ENCODE peak calls at places on chromosome 11, in seven cellular contexts. V is activated T-cell treated with anti-CD3 and anti-CD28 coated beads for 1 hour, N is HL-60, E is caudate nucleus, X is HEK293T, O is small intestine, M is anterior cingulate cortex. K is an unnamed sample.

GRCh38 chr11:103959279-103959930 is 77.0 kb upstream of the DDI1 start:
- DNase-seq in M (no peak), O (no peak), E (no peak), V (no peak), X (no peak), N (no peak), K (no peak)

GRCh38 chr11:72617080-72617744 is 57.0 kb downstream of the PDE2A start:
- DNase-seq in V (no peak), N (no peak), M (no peak), E (no peak), X (no peak), O (no peak), K (no peak)

GRCh38 chr11:5288912-5289525 is 12.7 kb downstream of the OR51B4 start:
- DNase-seq in M (no peak), V (no peak), E (no peak), N (no peak), O (no peak), X (no peak), K (no peak)

GRCh38 chr11:112321521-112322172 is 61.0 kb upstream of the PLET1 start:
- DNase-seq in V (no peak), O (peak; percentile 84), M (no peak), X (no peak), N (peak; percentile 98), E (no peak), K (no peak)

GRCh38 chr11:67504023-67504949 is 877 bp downstream of the PITPNM1 start:
- DNase-seq in M (no peak), X (peak; percentile 58), E (no peak), N (no peak), V (no peak), O (peak; percentile 44), K (peak; percentile 32)

GRCh38 chr11:77505956-77506355 is 32.1 kb upstream of the PAK1 start:
- DNase-seq in N (no peak), O (no peak), M (no peak), V (no peak), E (no peak), X (no peak), K (no peak)

GRCh38 chr11:64970731-64971151 is 1.2 kb downstream of the MAJIN start:
- DNase-seq in V (no peak), N (no peak), M (no peak), O (peak; percentile 74), E (no peak), X (no peak), K (no peak)

GRCh38 chr11:69642549-69642912 is 1.6 kb downstream of the CCND1 start:
- DNase-seq in X (no peak), E (no peak), M (no peak), O (peak; percentile 61), V (peak; percentile 22), N (no peak), K (no peak)

GRCh38 chr11:15145635-15146034 is 30.9 kb downstream of the INSC start:
- DNase-seq in X (no peak), E (no peak), V (no peak), N (no peak), M (no peak), O (peak; percentile 38), K (no peak)